ENCODE peak calls at places on chromosomes 1 and 21, in nine cellular contexts. One of them, this sample, is unnamed.
A peak's percentile ranks its signal among the peaks of the same experiment; 100 is the strongest.

GRCh38 chr21:44294391-44295162 is 5.3 kb upstream of the PFKL start:
- DNase-seq in IMR-90: peak; percentile 7
- DNase-seq in adrenal gland: peak; percentile 53
- DNase-seq in H9: no peak
- DNase-seq in WTC11: no peak
- DNase-seq in heart right ventricle: peak; percentile 88
- DNase-seq in astrocyte of the spinal cord: peak; percentile 25
- DNase-seq in endothelial cell: no peak
- DNase-seq in pancreas: no peak
- DNase-seq in this sample: no peak

GRCh38 chr1:232351335-232351734 is 278.6 kb downstream of the SIPA1L2 start:
- DNase-seq in IMR-90: no peak
- DNase-seq in adrenal gland: no peak
- DNase-seq in H9: no peak
- DNase-seq in WTC11: no peak
- DNase-seq in heart right ventricle: no peak
- DNase-seq in astrocyte of the spinal cord: no peak
- DNase-seq in endothelial cell: no peak
- DNase-seq in pancreas: no peak
- DNase-seq in this sample: no peak

GRCh38 chr1:200473698-200474371 is 64.0 kb upstream of the ZNF281 start:
- DNase-seq in IMR-90: no peak
- DNase-seq in adrenal gland: no peak
- DNase-seq in H9: no peak
- DNase-seq in WTC11: no peak
- DNase-seq in heart right ventricle: no peak
- DNase-seq in astrocyte of the spinal cord: no peak
- DNase-seq in endothelial cell: no peak
- DNase-seq in pancreas: no peak
- DNase-seq in this sample: no peak

GRCh38 chr1:241077386-241078147 is 279.4 kb downstream of the RGS7 start:
- DNase-seq in IMR-90: no peak
- DNase-seq in adrenal gland: no peak
- DNase-seq in H9: no peak
- DNase-seq in WTC11: no peak
- DNase-seq in heart right ventricle: no peak
- DNase-seq in astrocyte of the spinal cord: no peak
- DNase-seq in endothelial cell: no peak
- DNase-seq in pancreas: no peak
- DNase-seq in this sample: no peak

GRCh38 chr21:39180429-39181019 is 2.7 kb downstream of the PSMG1 start:
- DNase-seq in IMR-90: no peak
- DNase-seq in adrenal gland: no peak
- DNase-seq in H9: no peak
- DNase-seq in WTC11: no peak
- DNase-seq in heart right ventricle: no peak
- DNase-seq in astrocyte of the spinal cord: no peak
- DNase-seq in endothelial cell: no peak
- DNase-seq in pancreas: no peak
- DNase-seq in this sample: no peak

GRCh38 chr1:172141351-172142000 is 279.0 kb upstream of the C1orf105 start:
- DNase-seq in IMR-90: no peak
- DNase-seq in adrenal gland: no peak
- DNase-seq in H9: no peak
- DNase-seq in WTC11: no peak
- DNase-seq in heart right ventricle: no peak
- DNase-seq in astrocyte of the spinal cord: no peak
- DNase-seq in endothelial cell: no peak
- DNase-seq in pancreas: no peak
- DNase-seq in this sample: no peak

GRCh38 chr1:28259935-28260802 is 851 bp downstream of the SESN2 start:
- DNase-seq in IMR-90: peak; percentile 88
- DNase-seq in adrenal gland: peak; percentile 76
- DNase-seq in H9: peak; percentile 92
- DNase-seq in WTC11: peak; percentile 81
- DNase-seq in heart right ventricle: peak; percentile 74
- DNase-seq in astrocyte of the spinal cord: peak; percentile 92
- DNase-seq in endothelial cell: peak; percentile 81
- DNase-seq in pancreas: peak; percentile 69
- DNase-seq in this sample: peak; percentile 85

GRCh38 chr1:173152585-173152984 is 54.5 kb downstream of the TNFSF4 start:
- DNase-seq in IMR-90: no peak
- DNase-seq in adrenal gland: no peak
- DNase-seq in H9: no peak
- DNase-seq in WTC11: no peak
- DNase-seq in heart right ventricle: no peak
- DNase-seq in astrocyte of the spinal cord: no peak
- DNase-seq in endothelial cell: no peak
- DNase-seq in pancreas: no peak
- DNase-seq in this sample: no peak

GRCh38 chr1:36350659-36351171 is 27.3 kb upstream of the EVA1B start:
- DNase-seq in IMR-90: peak; percentile 80
- DNase-seq in adrenal gland: no peak
- DNase-seq in H9: no peak
- DNase-seq in WTC11: no peak
- DNase-seq in heart right ventricle: no peak
- DNase-seq in astrocyte of the spinal cord: peak; percentile 83
- DNase-seq in endothelial cell: no peak
- DNase-seq in pancreas: no peak
- DNase-seq in this sample: no peak

GRCh38 chr21:41313765-41314164 is 2.8 kb upstream of the FAM3B start:
- DNase-seq in IMR-90: no peak
- DNase-seq in adrenal gland: no peak
- DNase-seq in H9: no peak
- DNase-seq in WTC11: no peak
- DNase-seq in heart right ventricle: no peak
- DNase-seq in astrocyte of the spinal cord: no peak
- DNase-seq in endothelial cell: no peak
- DNase-seq in pancreas: no peak
- DNase-seq in this sample: no peak

GRCh38 chr1:44036409-44037111 is 5.3 kb upstream of the SLC6A9 start:
- DNase-seq in IMR-90: peak; percentile 61
- DNase-seq in adrenal gland: peak; percentile 87
- DNase-seq in H9: peak; percentile 71
- DNase-seq in WTC11: peak; percentile 80
- DNase-seq in heart right ventricle: peak; percentile 44
- DNase-seq in astrocyte of the spinal cord: peak; percentile 64
- DNase-seq in endothelial cell: peak; percentile 74
- DNase-seq in pancreas: peak; percentile 81
- DNase-seq in this sample: no peak

GRCh38 chr21:31772674-31773555 is 41.0 kb upstream of the SCAF4 start:
- DNase-seq in IMR-90: no peak
- DNase-seq in adrenal gland: no peak
- DNase-seq in H9: no peak
- DNase-seq in WTC11: no peak
- DNase-seq in heart right ventricle: no peak
- DNase-seq in astrocyte of the spinal cord: no peak
- DNase-seq in endothelial cell: no peak
- DNase-seq in pancreas: no peak
- DNase-seq in this sample: no peak

GRCh38 chr1:6695861-6696260 is 5.8 kb downstream of the DNAJC11 start:
- DNase-seq in IMR-90: peak; percentile 28
- DNase-seq in adrenal gland: no peak
- DNase-seq in H9: no peak
- DNase-seq in WTC11: no peak
- DNase-seq in heart right ventricle: no peak
- DNase-seq in astrocyte of the spinal cord: no peak
- DNase-seq in endothelial cell: no peak
- DNase-seq in pancreas: no peak
- DNase-seq in this sample: no peak

DNA sequence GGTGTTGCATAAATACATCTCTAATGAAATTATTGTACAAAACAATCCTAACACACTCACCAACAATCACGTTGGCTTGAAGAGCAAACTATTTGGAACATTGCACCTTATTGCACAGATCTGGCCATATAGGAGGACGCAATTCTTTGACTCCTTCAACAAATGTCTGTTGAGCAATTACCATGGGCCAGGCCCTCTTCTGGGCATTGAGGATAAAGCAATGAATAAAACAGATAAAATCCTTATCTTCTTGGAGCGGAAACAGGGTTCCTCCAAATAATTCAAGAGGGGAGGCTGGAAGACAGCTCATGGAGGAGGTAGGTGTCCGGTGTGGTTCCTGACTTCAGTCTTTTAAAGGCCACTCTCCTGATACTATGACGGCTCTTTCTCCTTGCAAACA is 43.3 kb downstream of the PAX7 start:
- DNase-seq in IMR-90: no peak
- DNase-seq in adrenal gland: no peak
- DNase-seq in H9: no peak
- DNase-seq in WTC11: no peak
- DNase-seq in heart right ventricle: no peak
- DNase-seq in astrocyte of the spinal cord: no peak
- DNase-seq in endothelial cell: no peak
- DNase-seq in pancreas: no peak
- DNase-seq in this sample: no peak
- TF ChIP-seq CTCF in IMR-90: peak; percentile 9
- TF ChIP-seq CTCF in adrenal gland: no peak
- TF ChIP-seq CTCF in H9: peak; percentile 49
- TF ChIP-seq CTCF in WTC11: no peak
- TF ChIP-seq CTCF in heart right ventricle: no peak
- TF ChIP-seq CTCF in astrocyte of the spinal cord: peak; percentile 12
- TF ChIP-seq CTCF in endothelial cell: no peak
- TF ChIP-seq CTCF in pancreas: no peak
- TF ChIP-seq CTCF in this sample: peak; percentile 54

GRCh38 chr1:68819190-68819829 is 322.4 kb upstream of the DEPDC1 start:
- DNase-seq in IMR-90: peak; percentile 1
- DNase-seq in adrenal gland: no peak
- DNase-seq in H9: peak; percentile 42
- DNase-seq in WTC11: peak; percentile 16
- DNase-seq in heart right ventricle: no peak
- DNase-seq in astrocyte of the spinal cord: peak; percentile 18
- DNase-seq in endothelial cell: peak; percentile 18
- DNase-seq in pancreas: no peak
- DNase-seq in this sample: no peak
- TF ChIP-seq CTCF in IMR-90: peak; percentile 24
- TF ChIP-seq CTCF in adrenal gland: peak; percentile 41
- TF ChIP-seq CTCF in H9: peak; percentile 71
- TF ChIP-seq CTCF in WTC11: peak; percentile 39
- TF ChIP-seq CTCF in heart right ventricle: peak; percentile 23
- TF ChIP-seq CTCF in astrocyte of the spinal cord: peak; percentile 56
- TF ChIP-seq CTCF in endothelial cell: peak; percentile 26
- TF ChIP-seq CTCF in pancreas: no peak
- TF ChIP-seq CTCF in this sample: peak; percentile 72

DNA sequence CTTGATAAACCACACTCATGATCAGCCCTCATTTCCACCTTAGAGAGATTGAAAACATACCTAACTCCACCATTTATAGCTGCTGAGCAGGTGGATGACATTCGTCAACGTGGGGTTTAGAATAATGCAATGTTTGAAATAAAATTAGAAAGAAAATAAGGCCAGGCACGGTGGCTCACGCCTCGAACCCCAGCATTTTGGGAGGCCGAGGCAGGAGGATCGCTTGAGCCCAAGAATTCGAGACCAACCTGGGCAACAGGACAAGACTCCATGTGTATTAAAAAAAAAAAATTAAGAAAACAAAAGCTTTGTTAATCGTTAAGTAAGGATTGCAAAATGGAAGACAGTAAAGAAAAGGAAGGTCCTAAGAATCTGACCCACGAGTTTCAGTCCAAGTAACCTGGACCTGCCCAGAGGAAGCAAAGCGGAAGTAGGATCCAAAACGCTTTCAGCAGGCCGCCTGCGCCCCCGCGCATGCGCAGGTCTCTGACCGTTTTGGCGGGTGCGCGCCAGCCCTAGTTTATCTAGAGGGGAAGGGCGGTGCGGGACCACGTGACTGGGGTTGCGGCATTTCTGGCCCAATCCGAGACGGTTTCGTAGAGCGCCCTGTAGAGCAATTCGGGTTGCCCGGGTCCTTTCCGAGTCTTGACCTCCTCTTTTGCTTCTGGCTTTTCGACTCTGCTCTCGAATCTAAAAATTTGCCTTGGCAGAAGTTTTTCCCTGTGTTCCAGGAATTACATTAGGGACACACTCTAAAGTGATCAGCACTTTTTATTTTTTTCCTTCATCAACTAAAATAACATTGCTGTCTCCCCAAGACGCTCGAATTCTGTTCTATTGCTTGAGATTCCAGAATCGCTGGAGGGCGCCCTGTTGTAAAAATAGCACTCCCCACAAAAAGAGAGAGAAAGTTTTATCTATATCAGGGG is 22.5 kb downstream of the ANP32E start:
- DNase-seq in IMR-90: peak; percentile 84
- DNase-seq in adrenal gland: peak; percentile 98
- DNase-seq in H9: peak; percentile 98
- DNase-seq in WTC11: peak; percentile 93
- DNase-seq in heart right ventricle: peak; percentile 94
- DNase-seq in astrocyte of the spinal cord: peak; percentile 93
- DNase-seq in endothelial cell: peak; percentile 88
- DNase-seq in pancreas: peak; percentile 96
- DNase-seq in this sample: peak; percentile 92
- TF ChIP-seq CTCF in IMR-90: peak; percentile 28
- TF ChIP-seq CTCF in adrenal gland: peak; percentile 48
- TF ChIP-seq CTCF in H9: peak; percentile 66
- TF ChIP-seq CTCF in WTC11: no peak
- TF ChIP-seq CTCF in heart right ventricle: no peak
- TF ChIP-seq CTCF in astrocyte of the spinal cord: peak; percentile 42
- TF ChIP-seq CTCF in endothelial cell: no peak
- TF ChIP-seq CTCF in pancreas: no peak
- TF ChIP-seq CTCF in this sample: peak; percentile 54

GRCh38 chr1:174465855-174466254 is 18.1 kb downstream of the GPR52 start:
- DNase-seq in IMR-90: no peak
- DNase-seq in adrenal gland: no peak
- DNase-seq in H9: no peak
- DNase-seq in WTC11: no peak
- DNase-seq in heart right ventricle: no peak
- DNase-seq in astrocyte of the spinal cord: no peak
- DNase-seq in endothelial cell: no peak
- DNase-seq in pancreas: no peak
- DNase-seq in this sample: no peak

GRCh38 chr1:174469052-174469451 is 21.3 kb downstream of the GPR52 start:
- DNase-seq in IMR-90: no peak
- DNase-seq in adrenal gland: no peak
- DNase-seq in H9: no peak
- DNase-seq in WTC11: no peak
- DNase-seq in heart right ventricle: no peak
- DNase-seq in astrocyte of the spinal cord: no peak
- DNase-seq in endothelial cell: no peak
- DNase-seq in pancreas: no peak
- DNase-seq in this sample: no peak

GRCh38 chr1:174469687-174470086 is 21.9 kb downstream of the GPR52 start:
- DNase-seq in IMR-90: no peak
- DNase-seq in adrenal gland: no peak
- DNase-seq in H9: no peak
- DNase-seq in WTC11: no peak
- DNase-seq in heart right ventricle: no peak
- DNase-seq in astrocyte of the spinal cord: no peak
- DNase-seq in endothelial cell: no peak
- DNase-seq in pancreas: no peak
- DNase-seq in this sample: no peak

DNA sequence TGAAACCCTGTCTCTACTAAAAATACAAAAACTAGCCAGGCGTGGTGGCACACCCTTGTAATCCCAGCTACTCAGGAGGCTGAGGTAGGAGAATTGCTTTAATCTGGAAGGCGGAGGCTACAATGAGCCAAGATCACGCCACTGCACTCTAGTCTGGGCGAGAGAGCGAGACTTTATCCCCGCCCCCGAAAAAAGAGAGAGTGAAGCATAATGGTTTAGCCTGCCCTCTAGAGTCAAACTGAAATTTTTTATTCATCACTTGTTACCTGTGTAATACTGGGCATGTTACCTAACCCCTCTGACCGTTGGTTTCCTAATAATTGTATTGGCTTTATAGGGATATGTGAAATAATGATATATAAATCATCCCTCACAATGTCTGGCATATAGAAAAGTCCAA is 18.8 kb downstream of the GPR52 start:
- DNase-seq in IMR-90: no peak
- DNase-seq in adrenal gland: no peak
- DNase-seq in H9: peak; percentile 25
- DNase-seq in WTC11: no peak
- DNase-seq in heart right ventricle: no peak
- DNase-seq in astrocyte of the spinal cord: no peak
- DNase-seq in endothelial cell: no peak
- DNase-seq in pancreas: no peak
- DNase-seq in this sample: no peak
- TF ChIP-seq CTCF in IMR-90: no peak
- TF ChIP-seq CTCF in adrenal gland: no peak
- TF ChIP-seq CTCF in H9: peak; percentile 22
- TF ChIP-seq CTCF in WTC11: no peak
- TF ChIP-seq CTCF in heart right ventricle: no peak
- TF ChIP-seq CTCF in astrocyte of the spinal cord: no peak
- TF ChIP-seq CTCF in endothelial cell: no peak
- TF ChIP-seq CTCF in pancreas: no peak
- TF ChIP-seq CTCF in this sample: no peak

This sample was measured in type B pancreatic cell.